ENCODE peak calls at places on chromosomes 6 and 20, in nine cellular contexts. U is sigmoid colon, V is stomach, F is A549, H is tibial nerve, D is HepG2, I is K562, X is upper lobe of left lung, N is ovary. C is an unnamed sample.

GRCh38 chr6:6006428-6007310 is at the start of gene NRN1:
- DNase-seq in D (no peak), N (no peak), U (no peak), F (no peak), H (no peak), V (no peak), X (no peak), I (no peak), C (no peak)

GRCh38 chr6:79605968-79606764 is 25.0 kb upstream of the SH3BGRL2 start:
- DNase-seq in D (no peak), F (no peak), H (no peak), X (no peak), I (no peak), U (no peak), V (no peak), N (no peak), C (no peak)

GRCh38 chr6:110629153-110629552 is 152.7 kb upstream of the SLC22A16 start:
- DNase-seq in N (no peak), I (no peak), H (no peak), F (no peak), D (no peak), X (no peak), U (no peak), V (no peak), C (no peak)

GRCh38 chr6:8065519-8065911 is 1.3 kb upstream of the BLOC1S5 start:
- DNase-seq in X (no peak), I (no peak), N (no peak), V (no peak), U (no peak), H (no peak), F (no peak), D (no peak), C (no peak)

GRCh38 chr6:150091466-150091865 is 22.5 kb upstream of the ULBP3 start:
- DNase-seq in F (no peak), X (no peak), N (no peak), D (no peak), I (no peak), H (no peak), V (no peak), U (no peak), C (no peak)

GRCh38 chr20:57525328-57526053 is 551 bp upstream of the CTCFL start:
- DNase-seq in F (no peak), V (no peak), I (peak), U (no peak), D (no peak), X (no peak), H (no peak), N (no peak), C (no peak)

GRCh38 chr6:32950010-32950409 is 2.9 kb downstream of the HLA-DMA start:
- DNase-seq in H (no peak), X (no peak), I (no peak), D (no peak), N (no peak), F (no peak), V (no peak), U (no peak), C (no peak)

GRCh38 chr6:74899416-74899815 is 306.4 kb downstream of the COL12A1 start:
- DNase-seq in D (peak), N (no peak), X (no peak), F (peak), H (no peak), U (no peak), V (no peak), I (no peak), C (no peak)

GRCh38 chr6:14498748-14499147 is 381.2 kb downstream of the CD83 start:
- DNase-seq in U (no peak), D (no peak), X (no peak), V (no peak), H (no peak), I (no peak), N (no peak), F (no peak), C (no peak)

GRCh38 chr6:38306915-38307314 is 332.8 kb downstream of the BTBD9 start:
- DNase-seq in H (no peak), D (no peak), U (no peak), F (no peak), I (no peak), X (no peak), N (no peak), V (no peak), C (no peak)

GRCh38 chr20:51366155-51366886 is 176.2 kb downstream of the NFATC2 start:
- DNase-seq in N (peak), D (no peak), V (peak), U (peak), X (no peak), F (peak), I (peak), H (peak), C (peak)

GRCh38 chr6:14055541-14055940 is 62.0 kb upstream of the CD83 start:
- DNase-seq in X (no peak), V (no peak), F (no peak), H (no peak), N (no peak), I (no peak), D (no peak), U (no peak), C (no peak)

GRCh38 chr6:139753198-139753861 is 378.9 kb upstream of the CITED2 start:
- DNase-seq in U (no peak), V (no peak), H (no peak), I (no peak), N (no peak), X (no peak), D (peak), F (no peak), C (no peak)

GRCh38 chr20:57707849-57708693 is 1.7 kb downstream of the PMEPA1 start:
- DNase-seq in X (no peak), N (no peak), D (no peak), F (no peak), U (no peak), I (no peak), V (peak), H (no peak), C (no peak)

GRCh38 chr20:50251992-50252491 is 61.4 kb downstream of the CEBPB start:
- DNase-seq in D (no peak), X (no peak), V (no peak), N (no peak), U (no peak), H (no peak), F (no peak), I (no peak), C (no peak)

GRCh38 chr6:143555071-143555492 is 43.6 kb upstream of the FUCA2 start:
- DNase-seq in N (no peak), D (no peak), I (peak), V (no peak), U (no peak), X (no peak), F (no peak), H (no peak), C (no peak)

GRCh38 chr6:154402081-154402780 is 45.6 kb upstream of the IPCEF1 start:
- DNase-seq in V (no peak), I (no peak), D (no peak), H (no peak), F (no peak), N (no peak), X (no peak), U (no peak), C (no peak)

GRCh38 chr6:116511424-116512131 is at the start of gene CALHM5:
- DNase-seq in H (peak), X (peak), V (no peak), I (peak), N (peak), U (peak), F (peak), D (no peak), C (peak)

GRCh38 chr20:62995898-62996595 is 10.7 kb downstream of the BHLHE23 start:
- DNase-seq in F (no peak), U (no peak), D (no peak), N (no peak), X (no peak), I (no peak), V (no peak), H (no peak), C (no peak)

GRCh38 chr20:49768204-49769124 is 44.2 kb upstream of the SLC9A8 start:
- DNase-seq in N (peak), V (peak), D (peak), F (peak), X (peak), H (peak), I (no peak), U (peak), C (peak)

GRCh38 chr6:31898200-31899011 is 908 bp upstream of the EHMT2 start:
- DNase-seq in H (no peak), X (peak), V (no peak), N (no peak), U (no peak), D (peak), F (peak), I (peak), C (peak)

GRCh38 chr20:44030394-44030793 is 115.7 kb downstream of the TOX2 start:
- DNase-seq in X (no peak), F (no peak), N (no peak), H (no peak), U (no peak), I (no peak), D (no peak), V (peak), C (no peak)

GRCh38 chr20:44027686-44028340 is 113.2 kb downstream of the TOX2 start:
- DNase-seq in U (peak), F (no peak), X (no peak), D (no peak), I (no peak), N (no peak), V (peak), H (no peak), C (no peak)

GRCh38 chr20:44028341-44028715 is 113.7 kb downstream of the TOX2 start:
- DNase-seq in D (no peak), F (no peak), H (no peak), V (peak), I (no peak), N (no peak), U (no peak), X (no peak), C (no peak)

GRCh38 chr20:44029848-44030230 is 115.2 kb downstream of the TOX2 start:
- DNase-seq in H (no peak), N (no peak), X (no peak), D (no peak), U (no peak), I (no peak), V (no peak), F (no peak), C (no peak)

GRCh38 chr20:44028868-44029847 is 114.5 kb downstream of the TOX2 start:
- DNase-seq in H (no peak), X (no peak), V (no peak), N (no peak), I (no peak), U (no peak), D (no peak), F (no peak), C (no peak)
- TF ChIP-seq EP300 in H (no peak), X (no peak), V (no peak), N (no peak), I (no peak), U (no peak), D (no peak), F (no peak), C (no peak)

DNA sequence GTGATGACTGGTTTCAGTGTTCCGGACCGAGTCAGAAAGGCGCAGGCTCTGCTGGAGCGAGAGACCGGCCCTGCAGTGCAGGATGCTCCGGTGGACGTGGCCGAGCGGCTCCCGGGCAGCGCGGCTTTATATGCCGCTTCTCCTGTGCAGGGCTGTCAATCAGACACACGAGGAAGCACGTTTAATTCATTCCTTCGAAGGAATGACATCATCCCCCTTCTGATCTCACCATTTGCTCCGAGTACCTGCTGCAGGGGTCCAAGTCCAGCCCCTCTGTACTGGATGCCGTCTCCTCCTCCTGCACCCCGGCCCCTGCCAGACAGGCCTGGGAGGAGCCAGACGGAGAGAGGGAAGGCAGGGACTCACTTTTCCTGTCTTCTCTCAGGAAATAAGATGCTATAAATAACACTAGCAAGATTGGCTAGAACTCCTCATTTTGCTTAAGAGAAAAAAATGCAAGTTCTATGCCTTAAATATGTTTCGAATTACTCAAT is at the start of gene THBS2:
- DNase-seq in I (no peak), H (peak), F (no peak), X (no peak), U (peak), V (no peak), D (no peak), N (peak), C (peak)
- TF ChIP-seq POLR2A in I (no peak), H (peak), F (no peak), X (no peak), U (peak), V (no peak), D (no peak), N (peak), C (peak)

GRCh38 chr20:24489193-24489592 is 19.8 kb downstream of the SYNDIG1 start:
- DNase-seq in X (no peak), N (no peak), U (no peak), V (no peak), F (no peak), D (no peak), H (no peak), I (no peak), C (no peak)
- TF ChIP-seq EP300 in X (no peak), N (no peak), U (no peak), V (no peak), F (no peak), D (no peak), H (no peak), I (no peak), C (no peak)

DNA sequence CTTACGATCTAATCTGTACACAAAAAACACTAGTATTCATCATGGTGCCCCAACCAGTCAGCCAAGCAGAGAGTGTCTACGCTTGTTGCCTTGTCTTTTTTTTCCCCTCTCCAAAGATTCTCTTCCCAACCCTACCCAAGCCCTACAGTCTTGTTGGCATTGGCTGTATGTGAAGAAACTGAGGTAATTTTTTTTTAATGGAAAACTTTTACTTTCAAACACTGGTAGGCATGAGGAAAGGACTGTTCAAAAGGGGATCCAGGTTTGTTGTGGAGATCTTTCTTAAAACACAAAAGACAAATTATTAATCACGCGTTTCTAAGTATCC is 89.2 kb upstream of the PRSS16 start:
- DNase-seq in N (no peak), I (no peak), D (no peak), U (no peak), F (no peak), X (no peak), V (no peak), H (no peak), C (no peak)
- TF ChIP-seq POLR2A in N (no peak), I (no peak), D (no peak), U (no peak), F (no peak), X (no peak), V (no peak), H (no peak), C (no peak)

GRCh38 chr6:90285611-90286381 is 10.8 kb downstream of the BACH2 start:
- DNase-seq in N (peak), I (peak), F (peak), X (peak), H (peak), V (peak), U (peak), D (peak), C (peak)
- TF ChIP-seq EP300 in N (no peak), I (peak), F (no peak), X (no peak), H (no peak), V (no peak), U (no peak), D (no peak), C (no peak)

GRCh38 chr6:2852921-2853322 is 11.3 kb upstream of the SERPINB1 start:
- DNase-seq in F (no peak), H (no peak), D (no peak), V (no peak), N (no peak), U (no peak), I (no peak), X (no peak), C (no peak)

GRCh38 chr6:2850480-2851150 is 9.0 kb upstream of the SERPINB1 start:
- DNase-seq in U (no peak), F (peak), N (no peak), H (no peak), D (no peak), X (no peak), I (no peak), V (no peak), C (no peak)

GRCh38 chr6:2852514-2852855 is 10.8 kb upstream of the SERPINB1 start:
- DNase-seq in V (no peak), H (no peak), F (no peak), I (no peak), U (no peak), N (no peak), D (no peak), X (no peak), C (no peak)

GRCh38 chr6:2853766-2854393 is 12.2 kb upstream of the SERPINB1 start:
- DNase-seq in F (peak), I (peak), X (peak), U (no peak), N (no peak), H (peak), D (peak), V (no peak), C (peak)

GRCh38 chr6:2851727-2852513 is 10.3 kb upstream of the SERPINB1 start:
- DNase-seq in H (no peak), X (no peak), F (no peak), N (no peak), V (no peak), U (no peak), I (no peak), D (no peak), C (no peak)
- TF ChIP-seq POLR2A in H (no peak), X (no peak), F (no peak), N (no peak), V (no peak), U (no peak), I (no peak), D (no peak), C (no peak)

GRCh38 chr6:102520981-102521380 is 1127.5 kb downstream of the GRIK2 start:
- DNase-seq in N (no peak), H (no peak), V (no peak), I (no peak), U (no peak), F (no peak), D (no peak), X (no peak), C (no peak)
- TF ChIP-seq EP300 in N (no peak), H (no peak), V (no peak), I (no peak), U (no peak), F (no peak), D (no peak), X (no peak), C (no peak)

GRCh38 chr6:158026054-158026900 is 44.6 kb downstream of the SYNJ2 start:
- DNase-seq in V (peak), I (peak), U (peak), F (peak), H (peak), N (peak), X (peak), D (peak), C (peak)
- TF ChIP-seq POLR2A in V (no peak), I (no peak), U (no peak), F (no peak), H (no peak), N (no peak), X (no peak), D (no peak), C (no peak)

DNA sequence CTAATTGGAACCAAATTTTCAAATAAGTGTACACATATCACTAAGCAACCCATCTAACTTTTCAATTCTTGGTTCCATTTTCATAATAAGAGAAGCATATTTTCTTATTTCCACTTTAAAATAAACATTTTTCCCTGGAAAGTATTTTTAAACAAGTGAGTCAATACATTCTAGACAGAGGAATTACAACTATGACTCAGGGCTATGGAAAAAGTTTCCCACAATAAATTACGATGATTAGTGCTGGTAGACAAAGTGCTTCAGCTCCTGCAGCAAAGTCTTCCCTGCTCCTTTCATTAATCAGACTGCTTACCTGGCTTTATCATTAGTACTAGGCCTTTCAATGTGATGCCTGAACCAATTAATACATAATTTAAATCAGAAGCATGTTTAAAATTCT is 322.5 kb downstream of the HACE1 start:
- DNase-seq in F (no peak), N (no peak), I (no peak), X (no peak), U (no peak), D (no peak), V (no peak), H (no peak), C (no peak)
- TF ChIP-seq EP300 in F (no peak), N (no peak), I (no peak), X (no peak), U (no peak), D (no peak), V (no peak), H (no peak), C (no peak)

C was measured in transverse colon.